ENCODE peak calls at places on chromosomes 5 and 9, in four cellular contexts. One of them, this sample, is unnamed. For H3K4me1 and H3K36me3, the result is how much of the 10 kb centered on the place peaks cover.

GRCh38 chr5:150624334-150625163 is 15.9 kb upstream of the SYNPO start:
- DNase-seq in naive thymus-derived CD4-positive, alpha-beta T cell: no peak
- DNase-seq in upper lobe of left lung: no peak
- DNase-seq in neuronal stem cell: no peak
- DNase-seq in this sample: no peak

GRCh38 chr9:31124389-31124788 is 1260.1 kb upstream of the ACO1 start:
- DNase-seq in neuronal stem cell: no peak
- DNase-seq in naive thymus-derived CD4-positive, alpha-beta T cell: no peak
- DNase-seq in upper lobe of left lung: no peak
- DNase-seq in this sample: no peak

GRCh38 chr9:127634021-127634420 is 21.9 kb downstream of the STXBP1 start:
- DNase-seq in naive thymus-derived CD4-positive, alpha-beta T cell: no peak
- DNase-seq in upper lobe of left lung: peak
- DNase-seq in neuronal stem cell: no peak
- DNase-seq in this sample: no peak

GRCh38 chr9:131982683-131983239 is 96.9 kb downstream of the MED27 start:
- DNase-seq in neuronal stem cell: no peak
- DNase-seq in upper lobe of left lung: no peak
- DNase-seq in naive thymus-derived CD4-positive, alpha-beta T cell: no peak
- DNase-seq in this sample: no peak

GRCh38 chr5:34501840-34502239 is 154.3 kb upstream of the RAI14 start:
- DNase-seq in neuronal stem cell: no peak
- DNase-seq in naive thymus-derived CD4-positive, alpha-beta T cell: no peak
- DNase-seq in upper lobe of left lung: no peak
- DNase-seq in this sample: no peak

GRCh38 chr9:26723486-26723885 is 169.1 kb downstream of the CAAP1 start:
- DNase-seq in upper lobe of left lung: peak
- DNase-seq in naive thymus-derived CD4-positive, alpha-beta T cell: no peak
- DNase-seq in neuronal stem cell: peak
- DNase-seq in this sample: no peak

GRCh38 chr5:28877050-28877449 is 1838.7 kb upstream of the CDH9 start:
- DNase-seq in naive thymus-derived CD4-positive, alpha-beta T cell: no peak
- DNase-seq in upper lobe of left lung: no peak
- DNase-seq in neuronal stem cell: no peak
- DNase-seq in this sample: no peak

GRCh38 chr5:71887680-71888079 is 168.6 kb downstream of the CARTPT start:
- DNase-seq in neuronal stem cell: no peak
- DNase-seq in upper lobe of left lung: no peak
- DNase-seq in naive thymus-derived CD4-positive, alpha-beta T cell: peak
- DNase-seq in this sample: no peak

GRCh38 chr9:129624168-129624759 is 1.7 kb upstream of the NTMT1 start:
- DNase-seq in neuronal stem cell: peak
- DNase-seq in upper lobe of left lung: no peak
- DNase-seq in naive thymus-derived CD4-positive, alpha-beta T cell: peak
- DNase-seq in this sample: no peak

GRCh38 chr9:31089822-31090221 is 1294.6 kb upstream of the ACO1 start:
- DNase-seq in naive thymus-derived CD4-positive, alpha-beta T cell: no peak
- DNase-seq in neuronal stem cell: no peak
- DNase-seq in upper lobe of left lung: no peak
- DNase-seq in this sample: no peak

GRCh38 chr9:38368731-38369130 is 23.8 kb upstream of the ALDH1B1 start:
- DNase-seq in upper lobe of left lung: no peak
- DNase-seq in neuronal stem cell: no peak
- DNase-seq in naive thymus-derived CD4-positive, alpha-beta T cell: no peak
- DNase-seq in this sample: no peak

GRCh38 chr5:93598141-93598996 is 15.3 kb downstream of the NR2F1 start:
- DNase-seq in naive thymus-derived CD4-positive, alpha-beta T cell: no peak
- DNase-seq in upper lobe of left lung: no peak
- DNase-seq in neuronal stem cell: no peak
- DNase-seq in this sample: no peak

GRCh38 chr9:126334626-126335621 is 8.3 kb downstream of the MVB12B start:
- DNase-seq in naive thymus-derived CD4-positive, alpha-beta T cell: no peak
- DNase-seq in upper lobe of left lung: peak
- DNase-seq in neuronal stem cell: no peak
- DNase-seq in this sample: no peak

GRCh38 chr5:124446125-124446524 is 300.3 kb downstream of the ZNF608 start:
- DNase-seq in neuronal stem cell: no peak
- DNase-seq in naive thymus-derived CD4-positive, alpha-beta T cell: no peak
- DNase-seq in upper lobe of left lung: no peak
- DNase-seq in this sample: no peak

GRCh38 chr5:32100230-32100629 is 73.9 kb downstream of the GOLPH3 start:
- DNase-seq in upper lobe of left lung: no peak
- DNase-seq in neuronal stem cell: no peak
- DNase-seq in naive thymus-derived CD4-positive, alpha-beta T cell: no peak
- DNase-seq in this sample: no peak

GRCh38 chr9:130331573-130331972 is 66.0 kb downstream of the HMCN2 start:
- DNase-seq in neuronal stem cell: no peak
- DNase-seq in upper lobe of left lung: no peak
- DNase-seq in naive thymus-derived CD4-positive, alpha-beta T cell: no peak
- DNase-seq in this sample: no peak

GRCh38 chr5:30436718-30437117 is 756.8 kb upstream of the CDH6 start:
- DNase-seq in upper lobe of left lung: no peak
- DNase-seq in neuronal stem cell: no peak
- DNase-seq in naive thymus-derived CD4-positive, alpha-beta T cell: no peak
- DNase-seq in this sample: no peak

GRCh38 chr5:61623401-61624069 is 291.5 kb downstream of the ZSWIM6 start:
- DNase-seq in upper lobe of left lung: no peak
- DNase-seq in neuronal stem cell: peak
- DNase-seq in naive thymus-derived CD4-positive, alpha-beta T cell: no peak
- DNase-seq in this sample: no peak

GRCh38 chr9:128020692-128021091 is 39.9 kb upstream of the EEIG1 start:
- DNase-seq in naive thymus-derived CD4-positive, alpha-beta T cell: no peak
- DNase-seq in neuronal stem cell: no peak
- DNase-seq in upper lobe of left lung: no peak
- DNase-seq in this sample: no peak

GRCh38 chr9:131097948-131098278 is 1.6 kb downstream of the AIF1L start:
- DNase-seq in upper lobe of left lung: no peak
- DNase-seq in naive thymus-derived CD4-positive, alpha-beta T cell: no peak
- DNase-seq in neuronal stem cell: no peak
- DNase-seq in this sample: no peak

GRCh38 chr5:88393721-88394530 is 125.3 kb upstream of the TMEM161B start:
- DNase-seq in neuronal stem cell: no peak
- DNase-seq in naive thymus-derived CD4-positive, alpha-beta T cell: no peak
- DNase-seq in upper lobe of left lung: no peak
- DNase-seq in this sample: no peak

GRCh38 chr5:58135571-58136335 is 324.1 kb downstream of the PLK2 start:
- DNase-seq in upper lobe of left lung: no peak
- DNase-seq in naive thymus-derived CD4-positive, alpha-beta T cell: no peak
- DNase-seq in neuronal stem cell: no peak
- DNase-seq in this sample: no peak

GRCh38 chr9:12775373-12775962 is 648 bp downstream of the LURAP1L start:
- DNase-seq in naive thymus-derived CD4-positive, alpha-beta T cell: no peak
- DNase-seq in neuronal stem cell: peak
- DNase-seq in upper lobe of left lung: peak
- DNase-seq in this sample: no peak

GRCh38 chr5:72063219-72063819 is 44.0 kb upstream of the MAP1B start:
- DNase-seq in naive thymus-derived CD4-positive, alpha-beta T cell: no peak
- DNase-seq in upper lobe of left lung: no peak
- DNase-seq in neuronal stem cell: peak
- DNase-seq in this sample: no peak

GRCh38 chr9:97124256-97124655 is 85.3 kb upstream of the CTSV start:
- DNase-seq in naive thymus-derived CD4-positive, alpha-beta T cell: no peak
- DNase-seq in upper lobe of left lung: no peak
- DNase-seq in neuronal stem cell: no peak
- DNase-seq in this sample: no peak

GRCh38 chr5:59040007-59040803 is 457.3 kb downstream of the RAB3C start:
- DNase-seq in naive thymus-derived CD4-positive, alpha-beta T cell: no peak
- DNase-seq in upper lobe of left lung: peak
- DNase-seq in neuronal stem cell: no peak
- DNase-seq in this sample: no peak

GRCh38 chr9:86324308-86324707 is 29.9 kb downstream of the TUT7 start:
- DNase-seq in naive thymus-derived CD4-positive, alpha-beta T cell: no peak
- DNase-seq in neuronal stem cell: no peak
- DNase-seq in upper lobe of left lung: no peak
- DNase-seq in this sample: no peak

GRCh38 chr5:141095263-141095641 is 837 bp downstream of the PCDHB2 start:
- DNase-seq in naive thymus-derived CD4-positive, alpha-beta T cell: no peak
- DNase-seq in neuronal stem cell: no peak
- DNase-seq in upper lobe of left lung: no peak
- DNase-seq in this sample: no peak
- H3K4me3 ChIP-seq in naive thymus-derived CD4-positive, alpha-beta T cell: no peak
- H3K4me3 ChIP-seq in neuronal stem cell: peak
- H3K4me3 ChIP-seq in upper lobe of left lung: no peak
- H3K4me3 ChIP-seq in this sample: peak

GRCh38 chr5:81519217-81519905 is 125.4 kb upstream of the ACOT12 start:
- DNase-seq in naive thymus-derived CD4-positive, alpha-beta T cell: no peak
- DNase-seq in neuronal stem cell: no peak
- DNase-seq in upper lobe of left lung: no peak
- DNase-seq in this sample: no peak

GRCh38 chr5:81520769-81521168 is 126.8 kb upstream of the ACOT12 start:
- DNase-seq in naive thymus-derived CD4-positive, alpha-beta T cell: no peak
- DNase-seq in upper lobe of left lung: no peak
- DNase-seq in neuronal stem cell: no peak
- DNase-seq in this sample: no peak

GRCh38 chr5:81525690-81526089 is 131.8 kb upstream of the ACOT12 start:
- DNase-seq in naive thymus-derived CD4-positive, alpha-beta T cell: no peak
- DNase-seq in upper lobe of left lung: no peak
- DNase-seq in neuronal stem cell: no peak
- DNase-seq in this sample: no peak

GRCh38 chr5:81522571-81522970 is 128.6 kb upstream of the ACOT12 start:
- DNase-seq in neuronal stem cell: no peak
- DNase-seq in upper lobe of left lung: no peak
- DNase-seq in naive thymus-derived CD4-positive, alpha-beta T cell: no peak
- DNase-seq in this sample: no peak

GRCh38 chr5:81524015-81524414 is 130.1 kb upstream of the ACOT12 start:
- DNase-seq in naive thymus-derived CD4-positive, alpha-beta T cell: no peak
- DNase-seq in neuronal stem cell: no peak
- DNase-seq in upper lobe of left lung: no peak
- DNase-seq in this sample: no peak
- H3K4me1 ChIP-seq in naive thymus-derived CD4-positive, alpha-beta T cell: under half
- H3K4me1 ChIP-seq in neuronal stem cell: under half
- H3K4me1 ChIP-seq in upper lobe of left lung: under half
- H3K4me1 ChIP-seq in this sample: under half

DNA sequence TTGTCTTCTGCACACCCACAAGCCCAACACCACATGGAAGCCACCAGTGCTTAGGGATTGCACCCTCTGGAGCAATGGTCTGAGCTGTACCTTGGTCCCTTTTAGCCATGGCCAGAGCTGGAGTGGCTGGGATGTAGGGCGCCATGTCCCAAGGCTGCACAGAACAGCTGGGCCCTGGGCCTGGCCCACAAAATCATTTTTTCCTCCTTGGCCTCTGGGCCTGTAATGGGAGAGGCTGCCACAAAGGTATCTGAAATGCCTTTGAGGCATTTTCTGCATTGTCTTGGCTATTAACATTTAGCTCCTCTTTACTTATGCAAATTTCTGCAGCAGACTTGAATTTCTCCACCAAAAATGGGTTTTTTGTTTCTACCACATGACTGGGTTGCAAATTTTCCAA is 117.6 kb downstream of the SPOCK1 start:
- DNase-seq in neuronal stem cell: no peak
- DNase-seq in naive thymus-derived CD4-positive, alpha-beta T cell: no peak
- DNase-seq in upper lobe of left lung: no peak
- DNase-seq in this sample: no peak
- H3K36me3 ChIP-seq in neuronal stem cell: under half
- H3K36me3 ChIP-seq in naive thymus-derived CD4-positive, alpha-beta T cell: under half
- H3K36me3 ChIP-seq in upper lobe of left lung: under half
- H3K36me3 ChIP-seq in this sample: under half

GRCh38 chr9:83538890-83539238 is 663 bp upstream of the FRMD3 start:
- DNase-seq in upper lobe of left lung: no peak
- DNase-seq in neuronal stem cell: no peak
- DNase-seq in naive thymus-derived CD4-positive, alpha-beta T cell: no peak
- DNase-seq in this sample: no peak
- H3K4me3 ChIP-seq in upper lobe of left lung: no peak
- H3K4me3 ChIP-seq in neuronal stem cell: peak
- H3K4me3 ChIP-seq in naive thymus-derived CD4-positive, alpha-beta T cell: no peak
- H3K4me3 ChIP-seq in this sample: peak

DNA sequence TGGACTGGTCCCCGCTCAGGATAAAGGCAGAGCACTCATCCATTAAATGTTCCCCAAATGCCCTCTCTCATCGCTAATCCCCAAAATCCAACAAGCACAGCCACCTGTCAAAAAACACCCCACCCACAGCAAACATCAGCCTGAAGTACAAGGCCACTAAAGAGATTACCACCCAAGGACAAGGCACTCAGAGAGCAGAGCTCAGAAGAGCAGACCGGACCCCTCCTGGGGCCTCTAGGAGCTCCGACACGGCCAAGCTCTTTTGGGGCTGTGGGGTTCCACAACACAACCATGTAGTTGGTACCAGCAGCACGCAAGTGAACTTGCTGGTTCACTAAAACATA is 9.8 kb downstream of the VDAC1 start:
- DNase-seq in naive thymus-derived CD4-positive, alpha-beta T cell: no peak
- DNase-seq in neuronal stem cell: no peak
- DNase-seq in upper lobe of left lung: no peak
- DNase-seq in this sample: no peak
- H3K4me1 ChIP-seq in naive thymus-derived CD4-positive, alpha-beta T cell: under half
- H3K4me1 ChIP-seq in neuronal stem cell: under half
- H3K4me1 ChIP-seq in upper lobe of left lung: under half
- H3K4me1 ChIP-seq in this sample: under half

GRCh38 chr5:67164856-67165523 is 31.6 kb downstream of the CD180 start:
- DNase-seq in naive thymus-derived CD4-positive, alpha-beta T cell: no peak
- DNase-seq in neuronal stem cell: no peak
- DNase-seq in upper lobe of left lung: no peak
- DNase-seq in this sample: no peak
- H3K36me3 ChIP-seq in naive thymus-derived CD4-positive, alpha-beta T cell: under half
- H3K36me3 ChIP-seq in neuronal stem cell: under half
- H3K36me3 ChIP-seq in upper lobe of left lung: under half
- H3K36me3 ChIP-seq in this sample: under half

GRCh38 chr5:51974834-51975233 is 591.6 kb downstream of the ISL1 start:
- DNase-seq in neuronal stem cell: no peak
- DNase-seq in naive thymus-derived CD4-positive, alpha-beta T cell: no peak
- DNase-seq in upper lobe of left lung: no peak
- DNase-seq in this sample: no peak
- H3K4me3 ChIP-seq in neuronal stem cell: no peak
- H3K4me3 ChIP-seq in naive thymus-derived CD4-positive, alpha-beta T cell: no peak
- H3K4me3 ChIP-seq in upper lobe of left lung: no peak
- H3K4me3 ChIP-seq in this sample: no peak

This sample was measured in ascending aorta.